ENCODE peak calls at places on chromosomes 13 and 19, in five cellular contexts. G is NCI-H187, B is foreskin fibroblast, K is stromal cell of bone marrow, M is NCI-H2081. R is an unnamed sample.

GRCh38 chr13:74229242-74229641 is 95.0 kb upstream of the KLF12 start:
- DNase-seq in B (no peak), K (no peak), M (no peak), G (no peak), R (no peak)

GRCh38 chr13:49670828-49671227 is 20.5 kb downstream of the EBPL start:
- DNase-seq in G (no peak), B (no peak), K (no peak), M (no peak), R (no peak)

GRCh38 chr13:50989476-50989875 is 79.9 kb downstream of the RNASEH2B start:
- DNase-seq in M (peak; percentile 62), K (no peak), G (no peak), B (no peak), R (no peak)

GRCh38 chr19:55408320-55408836 is 790 bp upstream of the UBE2S start:
- DNase-seq in M (no peak), G (no peak), K (no peak), B (no peak), R (no peak)

GRCh38 chr13:59416561-59416960 is 747.2 kb downstream of the DIAPH3 start:
- DNase-seq in K (no peak), G (no peak), B (no peak), M (no peak), R (no peak)

GRCh38 chr13:24865158-24865557 is 101.2 kb downstream of the RNF17 start:
- DNase-seq in M (no peak), B (no peak), K (peak; percentile 13), G (no peak), R (no peak)

GRCh38 chr13:49356224-49356623 is 87.6 kb downstream of the CAB39L start:
- DNase-seq in B (peak; percentile 83), K (peak; percentile 86), M (no peak), G (no peak), R (no peak)

GRCh38 chr13:30829145-30829544 is 76.9 kb upstream of the MEDAG start:
- DNase-seq in M (no peak), K (no peak), B (peak; percentile 66), G (no peak), R (no peak)

GRCh38 chr19:19105365-19106060 is 32.8 kb downstream of the TMEM161A start:
- DNase-seq in K (no peak), B (peak; percentile 65), M (no peak), G (no peak), R (no peak)

GRCh38 chr19:41588497-41589209 is 12.7 kb downstream of the CEACAM21 start:
- DNase-seq in M (no peak), B (peak; percentile 9), K (peak; percentile 2), G (no peak), R (no peak)

GRCh38 chr19:33171916-33172359 is 22.2 kb upstream of the LRP3 start:
- DNase-seq in B (peak; percentile 53), G (no peak), K (no peak), M (no peak), R (no peak)

GRCh38 chr19:14672043-14672872 is 2.4 kb downstream of the ADGRE3 start:
- DNase-seq in K (no peak), M (no peak), G (no peak), B (no peak), R (no peak)

GRCh38 chr19:16429066-16429758 is 42.6 kb downstream of the EPS15L1 start:
- DNase-seq in M (peak; percentile 22), K (no peak), B (no peak), G (no peak), R (no peak)

GRCh38 chr19:10654610-10655456 is 687 bp downstream of the ILF3 start:
- DNase-seq in G (no peak), K (no peak), B (no peak), M (peak; percentile 72), R (peak; percentile 84)